ENCODE peak calls at places on chromosomes 4 and X, in five cellular contexts. One of them, this sample, is unnamed.

GRCh38 chr4:25367004-25367621 is 9.9 kb upstream of the ANAPC4 start:
- DNase-seq in PC-3: peak; percentile 56
- DNase-seq in fibroblast of lung: peak; percentile 37
- DNase-seq in mammary epithelial cell: peak; percentile 9
- DNase-seq in H9: no peak
- DNase-seq in this sample: no peak

GRCh38 chr4:13860126-13860525 is 232.6 kb upstream of the BOD1L1 start:
- DNase-seq in mammary epithelial cell: no peak
- DNase-seq in PC-3: peak; percentile 7
- DNase-seq in H9: no peak
- DNase-seq in fibroblast of lung: no peak
- DNase-seq in this sample: no peak

GRCh38 chr4:112898357-112899141 is 150.9 kb upstream of the ANK2 start:
- DNase-seq in fibroblast of lung: peak; percentile 12
- DNase-seq in H9: no peak
- DNase-seq in PC-3: no peak
- DNase-seq in mammary epithelial cell: peak; percentile 11
- DNase-seq in this sample: no peak

GRCh38 chr4:140326395-140326993 is 47.0 kb upstream of the SCOC start:
- DNase-seq in H9: no peak
- DNase-seq in fibroblast of lung: peak; percentile 48
- DNase-seq in PC-3: peak; percentile 59
- DNase-seq in mammary epithelial cell: peak; percentile 22
- DNase-seq in this sample: no peak

GRCh38 chr4:8840006-8840793 is 31.4 kb downstream of the HMX1 start:
- DNase-seq in mammary epithelial cell: no peak
- DNase-seq in fibroblast of lung: no peak
- DNase-seq in PC-3: no peak
- DNase-seq in H9: peak; percentile 47
- DNase-seq in this sample: no peak

GRCh38 chrX:98412058-98412457 is 1528.3 kb downstream of the RPA4 start:
- DNase-seq in fibroblast of lung: no peak
- DNase-seq in H9: no peak
- DNase-seq in PC-3: no peak
- DNase-seq in mammary epithelial cell: no peak
- DNase-seq in this sample: no peak

GRCh38 chr4:93827272-93827947 is 1.1 kb upstream of the ATOH1 start:
- DNase-seq in mammary epithelial cell: no peak
- DNase-seq in H9: peak; percentile 89
- DNase-seq in PC-3: no peak
- DNase-seq in fibroblast of lung: no peak
- DNase-seq in this sample: no peak

GRCh38 chr4:161762796-161763195 is 401.0 kb downstream of the FSTL5 start:
- DNase-seq in PC-3: peak; percentile 63
- DNase-seq in fibroblast of lung: peak; percentile 83
- DNase-seq in H9: no peak
- DNase-seq in mammary epithelial cell: peak; percentile 58
- DNase-seq in this sample: no peak

GRCh38 chrX:105636667-105637066 is 185.7 kb upstream of the NRK start:
- DNase-seq in H9: peak; percentile 59
- DNase-seq in PC-3: peak; percentile 50
- DNase-seq in fibroblast of lung: no peak
- DNase-seq in mammary epithelial cell: peak; percentile 12
- DNase-seq in this sample: no peak

GRCh38 chrX:56232221-56233082 is at the start of gene KLF8:
- DNase-seq in PC-3: no peak
- DNase-seq in mammary epithelial cell: peak; percentile 71
- DNase-seq in H9: peak; percentile 77
- DNase-seq in fibroblast of lung: no peak
- DNase-seq in this sample: peak; percentile 19

GRCh38 chr4:6207602-6208001 is 7.3 kb upstream of the JAKMIP1 start:
- DNase-seq in mammary epithelial cell: no peak
- DNase-seq in PC-3: no peak
- DNase-seq in fibroblast of lung: no peak
- DNase-seq in H9: no peak
- DNase-seq in this sample: no peak

GRCh38 chrX:19840899-19841648 is 46.3 kb downstream of the SH3KBP1 start:
- DNase-seq in fibroblast of lung: peak; percentile 18
- DNase-seq in mammary epithelial cell: no peak
- DNase-seq in H9: peak; percentile 49
- DNase-seq in PC-3: no peak
- DNase-seq in this sample: no peak

GRCh38 chr4:28279249-28279648 is 1418.6 kb downstream of the STIM2 start:
- DNase-seq in mammary epithelial cell: no peak
- DNase-seq in fibroblast of lung: no peak
- DNase-seq in PC-3: no peak
- DNase-seq in H9: no peak
- DNase-seq in this sample: no peak

GRCh38 chr4:108834787-108835384 is 72.0 kb upstream of the ETNPPL start:
- DNase-seq in H9: no peak
- DNase-seq in mammary epithelial cell: peak; percentile 50
- DNase-seq in PC-3: peak; percentile 55
- DNase-seq in fibroblast of lung: peak; percentile 60
- DNase-seq in this sample: no peak
- TF ChIP-seq CTCF in H9: peak; percentile 81
- TF ChIP-seq CTCF in mammary epithelial cell: peak; percentile 74
- TF ChIP-seq CTCF in PC-3: peak; percentile 72
- TF ChIP-seq CTCF in fibroblast of lung: peak; percentile 65
- TF ChIP-seq CTCF in this sample: peak; percentile 64

GRCh38 chrX:112840382-112841113 is at the start of gene AMOT:
- DNase-seq in mammary epithelial cell: peak; percentile 26
- DNase-seq in PC-3: peak; percentile 41
- DNase-seq in H9: peak; percentile 98
- DNase-seq in fibroblast of lung: peak; percentile 75
- DNase-seq in this sample: no peak
- H3K9ac ChIP-seq in mammary epithelial cell: no peak within 1 kb of the TSS
- H3K9ac ChIP-seq in PC-3: no peak within 1 kb of the TSS
- H3K9ac ChIP-seq in H9: peak within 1 kb of the TSS; percentile 67
- H3K9ac ChIP-seq in fibroblast of lung: peak within 1 kb of the TSS; percentile 59
- H3K9ac ChIP-seq in this sample: peak within 1 kb of the TSS; percentile 28

GRCh38 chr4:52982246-52982950 is 120.3 kb downstream of the RASL11B start:
- DNase-seq in fibroblast of lung: peak; percentile 46
- DNase-seq in H9: no peak
- DNase-seq in mammary epithelial cell: peak; percentile 36
- DNase-seq in PC-3: peak; percentile 66
- DNase-seq in this sample: no peak

GRCh38 chr4:52987401-52988056 is 125.4 kb downstream of the RASL11B start:
- DNase-seq in mammary epithelial cell: no peak
- DNase-seq in H9: no peak
- DNase-seq in fibroblast of lung: peak; percentile 27
- DNase-seq in PC-3: no peak
- DNase-seq in this sample: no peak

GRCh38 chr4:52984469-52984868 is 122.4 kb downstream of the RASL11B start:
- DNase-seq in mammary epithelial cell: peak; percentile 8
- DNase-seq in PC-3: peak; percentile 60
- DNase-seq in H9: no peak
- DNase-seq in fibroblast of lung: peak; percentile 33
- DNase-seq in this sample: no peak

GRCh38 chr4:52979821-52980590 is 117.9 kb downstream of the RASL11B start:
- DNase-seq in fibroblast of lung: no peak
- DNase-seq in H9: no peak
- DNase-seq in mammary epithelial cell: peak; percentile 37
- DNase-seq in PC-3: peak; percentile 12
- DNase-seq in this sample: no peak

GRCh38 chr4:52983563-52984303 is 121.6 kb downstream of the RASL11B start:
- DNase-seq in H9: no peak
- DNase-seq in mammary epithelial cell: peak; percentile 42
- DNase-seq in fibroblast of lung: peak; percentile 39
- DNase-seq in PC-3: peak; percentile 83
- DNase-seq in this sample: no peak
- TF ChIP-seq CTCF in H9: peak; percentile 79
- TF ChIP-seq CTCF in mammary epithelial cell: peak; percentile 58
- TF ChIP-seq CTCF in fibroblast of lung: peak; percentile 50
- TF ChIP-seq CTCF in PC-3: peak; percentile 90
- TF ChIP-seq CTCF in this sample: no peak

GRCh38 chr4:182619659-182620058 is 297.5 kb downstream of the DCTD start:
- DNase-seq in fibroblast of lung: no peak
- DNase-seq in mammary epithelial cell: no peak
- DNase-seq in H9: no peak
- DNase-seq in PC-3: no peak
- DNase-seq in this sample: no peak
- H3K9ac ChIP-seq in fibroblast of lung: no peak overlapping the region
- H3K9ac ChIP-seq in mammary epithelial cell: no peak overlapping the region
- H3K9ac ChIP-seq in H9: no peak overlapping the region
- H3K9ac ChIP-seq in PC-3: no peak overlapping the region
- H3K9ac ChIP-seq in this sample: no peak overlapping the region

This sample was measured in keratinocyte.